ENCODE peak calls at places on chromosome 3, in seven cellular contexts. O is prostate gland; F is H9; A is CD4-positive, alpha-beta memory T cell; E is spleen; V is A549; H is uterus. P is an unnamed sample. For H3K4me1 and H3K9me3, the result is how much of the 10 kb centered on the place peaks cover.

GRCh38 chr3:189276481-189277190 is 104.9 kb downstream of the TPRG1 start:
- DNase-seq in A (no peak), E (no peak), F (no peak), O (peak), V (no peak), H (no peak), P (no peak)

GRCh38 chr3:134850761-134851160 is 55.7 kb downstream of the EPHB1 start:
- DNase-seq in A (no peak), E (no peak), V (no peak), O (no peak), H (no peak), F (no peak), P (no peak)

GRCh38 chr3:26704736-26705135 is 82.2 kb downstream of the LRRC3B start:
- DNase-seq in E (no peak), V (no peak), O (no peak), F (no peak), H (no peak), A (no peak), P (no peak)

GRCh38 chr3:151837057-151837456 is 23.1 kb downstream of the AADAC start:
- DNase-seq in H (no peak), V (peak), O (peak), A (no peak), E (no peak), F (peak), P (no peak)

GRCh38 chr3:42827654-42828053 is 18.4 kb downstream of the ACKR2 start:
- DNase-seq in V (no peak), E (no peak), A (no peak), O (no peak), F (no peak), H (no peak), P (no peak)

GRCh38 chr3:128799650-128800049 is 73.7 kb downstream of the RAB7A start:
- DNase-seq in O (no peak), A (no peak), E (no peak), V (no peak), F (no peak), H (no peak), P (no peak)

GRCh38 chr3:123739146-123739545 is 145.0 kb downstream of the MYLK start:
- DNase-seq in A (no peak), F (no peak), H (no peak), O (no peak), V (no peak), E (no peak), P (no peak)

GRCh38 chr3:23494967-23495366 is 291.8 kb downstream of the UBE2E2 start:
- DNase-seq in F (no peak), E (no peak), V (no peak), O (no peak), A (no peak), H (no peak), P (no peak)

GRCh38 chr3:2001306-2002108 is 97.2 kb upstream of the CNTN4 start:
- DNase-seq in H (no peak), V (no peak), F (no peak), E (no peak), A (no peak), O (no peak), P (no peak)

GRCh38 chr3:172646439-172647015 is 64.3 kb downstream of the NCEH1 start:
- DNase-seq in O (peak), F (no peak), A (no peak), H (no peak), E (no peak), V (no peak), P (no peak)

GRCh38 chr3:22729981-22730380 is 473.1 kb upstream of the UBE2E2 start:
- DNase-seq in V (peak), O (no peak), F (no peak), H (no peak), E (no peak), A (no peak), P (no peak)

GRCh38 chr3:58793052-58793451 is 126.5 kb upstream of the FAM3D start:
- DNase-seq in E (no peak), V (no peak), F (no peak), A (no peak), O (no peak), H (no peak), P (no peak)

GRCh38 chr3:150319900-150320299 is 88.2 kb upstream of the TSC22D2 start:
- DNase-seq in E (no peak), O (no peak), A (no peak), F (no peak), V (peak), H (no peak), P (peak)

GRCh38 chr3:104359546-104359945 is 1007.2 kb upstream of the ALCAM start:
- DNase-seq in V (peak), E (no peak), H (no peak), F (no peak), A (no peak), O (no peak), P (no peak)

GRCh38 chr3:30347679-30348216 is 258.7 kb upstream of the TGFBR2 start:
- DNase-seq in O (no peak), V (no peak), F (no peak), E (no peak), H (no peak), A (peak), P (no peak)

GRCh38 chr3:126132751-126133511 is 47.5 kb downstream of the ALDH1L1 start:
- DNase-seq in V (peak), E (peak), H (peak), F (peak), A (no peak), O (no peak), P (no peak)

GRCh38 chr3:49260711-49261357 is 16.2 kb downstream of the C3orf62 start:
- DNase-seq in V (no peak), H (no peak), E (peak), A (no peak), F (no peak), O (no peak), P (no peak)

GRCh38 chr3:140767536-140767935 is 89.7 kb downstream of the TRIM42 start:
- DNase-seq in V (no peak), O (no peak), H (no peak), E (no peak), A (no peak), F (no peak), P (no peak)

GRCh38 chr3:51388286-51389029 is 2.6 kb upstream of the RBM15B start:
- DNase-seq in O (peak), E (no peak), H (no peak), V (peak), A (no peak), F (peak), P (no peak)

GRCh38 chr3:113698891-113699465 is 2.5 kb upstream of the USF3 start:
- DNase-seq in H (peak), O (no peak), E (peak), F (peak), V (no peak), A (no peak), P (no peak)

GRCh38 chr3:120705851-120706582 is 24.0 kb upstream of the HGD start:
- DNase-seq in A (no peak), H (no peak), V (no peak), O (peak), E (no peak), F (no peak), P (no peak)

GRCh38 chr3:10926831-10927521 is 65.6 kb upstream of the SLC6A1 start:
- DNase-seq in V (no peak), E (no peak), F (peak), H (no peak), A (no peak), O (no peak), P (peak)

DNA sequence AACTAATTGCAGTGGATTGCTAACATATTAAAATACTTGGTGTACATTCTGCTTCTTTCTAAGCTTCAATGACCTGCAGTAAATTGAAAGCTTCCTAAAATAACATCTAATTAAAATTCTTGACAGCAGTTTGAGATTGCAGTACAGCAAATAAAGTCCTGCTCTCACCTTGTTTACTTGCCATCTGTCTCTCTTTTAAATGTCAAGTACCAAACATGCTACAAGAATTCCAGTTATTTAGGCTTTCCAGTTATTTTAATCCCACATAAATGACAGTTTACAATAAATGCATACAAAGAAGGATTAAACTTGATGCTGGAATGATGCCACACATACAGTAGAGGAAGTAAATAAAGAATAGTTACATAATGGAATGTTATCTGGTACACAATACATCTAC is 33.2 kb downstream of the CBLB start:
- DNase-seq in F (no peak), O (no peak), E (no peak), V (no peak), H (no peak), A (no peak), P (no peak)
- H3K4me1 ChIP-seq in F (under half), O (under half), E (half or more), V (under half), H (under half), A (half or more), P (under half)

DNA sequence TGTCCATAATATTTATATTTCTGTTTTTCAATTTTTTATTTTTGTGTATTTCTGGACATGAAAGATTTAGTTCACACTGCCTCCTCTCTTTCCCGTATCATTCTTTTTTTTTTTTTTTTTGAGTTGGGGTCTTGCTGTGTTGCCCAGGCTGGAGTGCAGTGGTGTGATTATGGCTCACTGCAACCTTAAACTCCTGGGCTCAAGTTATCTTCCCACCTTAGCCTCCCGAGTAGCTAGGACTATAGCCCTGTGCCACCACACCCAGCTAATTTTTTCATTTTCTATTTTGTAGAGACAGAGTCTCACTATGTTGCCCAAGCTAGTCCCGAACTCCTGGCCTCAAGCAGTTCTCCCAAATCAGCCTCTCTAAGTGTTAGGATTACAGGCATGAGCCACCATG is 53.6 kb downstream of the PRKCI start:
- DNase-seq in H (no peak), A (no peak), O (no peak), E (no peak), V (no peak), F (no peak), P (no peak)
- H3K9me3 ChIP-seq in H (under half), A (under half), O (under half), E (under half), V (under half), F (under half), P (under half)

DNA sequence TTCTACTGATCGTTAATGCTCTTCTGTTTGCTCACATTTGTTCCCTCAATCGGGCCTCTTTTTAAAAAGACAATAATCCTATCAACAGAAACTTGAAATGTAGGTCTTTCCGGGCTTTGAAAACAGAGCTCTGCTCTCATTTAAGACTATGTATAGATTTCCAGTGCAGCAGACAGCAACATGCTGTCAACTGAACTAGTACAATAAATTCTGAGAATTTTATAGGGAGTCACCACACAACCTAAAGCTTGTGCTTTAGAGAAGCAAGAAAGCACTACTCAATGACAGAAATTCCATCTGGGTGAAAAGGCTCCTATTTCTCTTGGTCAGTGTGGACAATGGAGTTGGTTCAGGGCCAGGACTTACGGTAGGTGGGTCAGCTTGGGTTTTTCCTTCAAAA is 583.6 kb downstream of the ROBO1 start:
- DNase-seq in V (no peak), E (no peak), A (no peak), F (no peak), O (no peak), H (no peak), P (no peak)
- H3K27ac ChIP-seq in V (no peak), E (no peak), A (no peak), F (no peak), O (no peak), H (no peak), P (no peak)

GRCh38 chr3:195911946-195912270 is 3.6 kb upstream of the TNK2 start:
- DNase-seq in A (no peak), V (peak), E (peak), F (peak), O (peak), H (no peak), P (no peak)
- H3K4me1 ChIP-seq in A (under half), V (under half), E (under half), F (under half), O (under half), H (under half), P (under half)

GRCh38 chr3:46449755-46450552 is 14.8 kb downstream of the LTF start:
- DNase-seq in F (peak), O (no peak), E (no peak), H (no peak), A (no peak), V (peak), P (no peak)

GRCh38 chr3:46448721-46449120 is 16.0 kb downstream of the LTF start:
- DNase-seq in F (no peak), O (no peak), A (no peak), E (no peak), H (no peak), V (no peak), P (no peak)

GRCh38 chr3:46442591-46443530 is 21.8 kb downstream of the LTF start:
- DNase-seq in F (no peak), H (no peak), V (peak), E (no peak), A (no peak), O (no peak), P (no peak)

DNA sequence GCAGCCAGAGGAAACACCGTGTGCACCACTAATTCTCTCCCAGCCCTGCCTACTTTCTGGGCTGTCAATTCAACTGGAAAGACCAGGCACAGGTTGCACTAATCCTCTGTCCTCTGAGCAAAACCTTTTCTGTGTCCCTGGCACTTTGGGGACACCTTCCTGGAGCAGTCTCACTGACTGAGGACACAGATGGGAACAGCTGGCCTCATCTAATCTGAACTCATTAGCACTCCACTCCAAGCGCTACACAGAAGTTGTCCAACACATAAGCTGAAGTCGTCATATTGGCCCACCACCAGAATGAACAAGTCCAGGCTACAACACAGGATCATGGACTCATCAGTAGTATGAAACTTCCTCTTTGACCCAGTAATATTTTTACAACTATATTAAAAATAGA is 17.2 kb downstream of the LTF start:
- DNase-seq in A (no peak), H (no peak), V (no peak), F (no peak), E (no peak), O (no peak), P (no peak)
- H3K9me3 ChIP-seq in A (under half), H (under half), V (under half), F (under half), E (under half), O (under half), P (under half)

GRCh38 chr3:9918261-9919038 is 1.6 kb downstream of the IL17RC start:
- DNase-seq in O (no peak), H (no peak), A (no peak), E (peak), F (no peak), V (no peak), P (no peak)
- H3K27ac ChIP-seq in O (peak), H (no peak), A (no peak), E (no peak), F (no peak), V (no peak), P (no peak)

P was measured in RWPE2.